ENCODE peak calls at places on chromosomes 5 and 9, in seven cellular contexts. One of them, this sample, is unnamed.

GRCh38 chr5:159805021-159805420 is 111.3 kb upstream of the ADRA1B start:
- DNase-seq in CD8-positive, alpha-beta memory T cell: no peak
- DNase-seq in thyroid gland: no peak
- DNase-seq in heart left ventricle: no peak
- DNase-seq in uterus: no peak
- DNase-seq in fibroblast of lung: peak; percentile 22
- DNase-seq in neuronal stem cell: no peak
- DNase-seq in this sample: no peak

GRCh38 chr5:5229405-5229804 is 89.3 kb downstream of the ADAMTS16 start:
- DNase-seq in CD8-positive, alpha-beta memory T cell: no peak
- DNase-seq in uterus: no peak
- DNase-seq in neuronal stem cell: no peak
- DNase-seq in fibroblast of lung: no peak
- DNase-seq in heart left ventricle: no peak
- DNase-seq in thyroid gland: no peak
- DNase-seq in this sample: no peak

GRCh38 chr9:70411141-70411929 is 3.1 kb downstream of the KLF9 start:
- DNase-seq in CD8-positive, alpha-beta memory T cell: no peak
- DNase-seq in uterus: peak; percentile 60
- DNase-seq in thyroid gland: peak; percentile 75
- DNase-seq in fibroblast of lung: peak; percentile 89
- DNase-seq in heart left ventricle: peak; percentile 76
- DNase-seq in neuronal stem cell: no peak
- DNase-seq in this sample: no peak

GRCh38 chr5:128965011-128965637 is at the start of gene SLC27A6:
- DNase-seq in neuronal stem cell: peak; percentile 48
- DNase-seq in thyroid gland: no peak
- DNase-seq in CD8-positive, alpha-beta memory T cell: no peak
- DNase-seq in uterus: peak; percentile 14
- DNase-seq in fibroblast of lung: peak; percentile 13
- DNase-seq in heart left ventricle: peak; percentile 67
- DNase-seq in this sample: no peak

GRCh38 chr9:573551-574410 is 267.7 kb upstream of the DMRT1 start:
- DNase-seq in fibroblast of lung: no peak
- DNase-seq in CD8-positive, alpha-beta memory T cell: no peak
- DNase-seq in thyroid gland: peak; percentile 75
- DNase-seq in heart left ventricle: no peak
- DNase-seq in uterus: no peak
- DNase-seq in neuronal stem cell: peak; percentile 27
- DNase-seq in this sample: no peak

GRCh38 chr5:12023614-12024241 is 119.5 kb upstream of the CTNND2 start:
- DNase-seq in CD8-positive, alpha-beta memory T cell: no peak
- DNase-seq in thyroid gland: no peak
- DNase-seq in heart left ventricle: no peak
- DNase-seq in neuronal stem cell: peak; percentile 30
- DNase-seq in uterus: no peak
- DNase-seq in fibroblast of lung: peak; percentile 29
- DNase-seq in this sample: no peak

GRCh38 chr5:14675865-14676300 is 11.4 kb downstream of the OTULIN start:
- DNase-seq in uterus: no peak
- DNase-seq in heart left ventricle: no peak
- DNase-seq in neuronal stem cell: no peak
- DNase-seq in fibroblast of lung: peak; percentile 20
- DNase-seq in thyroid gland: no peak
- DNase-seq in CD8-positive, alpha-beta memory T cell: no peak
- DNase-seq in this sample: no peak

GRCh38 chr9:133103183-133103986 is 17.7 kb downstream of the RALGDS start:
- DNase-seq in heart left ventricle: peak; percentile 87
- DNase-seq in uterus: peak; percentile 70
- DNase-seq in CD8-positive, alpha-beta memory T cell: peak; percentile 31
- DNase-seq in thyroid gland: peak; percentile 68
- DNase-seq in fibroblast of lung: peak; percentile 32
- DNase-seq in neuronal stem cell: peak; percentile 62
- DNase-seq in this sample: peak; percentile 80

GRCh38 chr9:137070201-137070905 is at the start of gene SAPCD2:
- DNase-seq in CD8-positive, alpha-beta memory T cell: peak; percentile 80
- DNase-seq in fibroblast of lung: peak; percentile 80
- DNase-seq in thyroid gland: peak; percentile 93
- DNase-seq in heart left ventricle: peak; percentile 94
- DNase-seq in uterus: peak; percentile 66
- DNase-seq in neuronal stem cell: peak; percentile 86
- DNase-seq in this sample: peak; percentile 75

GRCh38 chr9:6467006-6467625 is 54.1 kb downstream of the UHRF2 start:
- DNase-seq in CD8-positive, alpha-beta memory T cell: no peak
- DNase-seq in fibroblast of lung: no peak
- DNase-seq in thyroid gland: no peak
- DNase-seq in uterus: no peak
- DNase-seq in heart left ventricle: no peak
- DNase-seq in neuronal stem cell: no peak
- DNase-seq in this sample: no peak

GRCh38 chr5:28726815-28727214 is 1688.4 kb upstream of the CDH9 start:
- DNase-seq in thyroid gland: no peak
- DNase-seq in heart left ventricle: no peak
- DNase-seq in uterus: no peak
- DNase-seq in CD8-positive, alpha-beta memory T cell: no peak
- DNase-seq in fibroblast of lung: no peak
- DNase-seq in neuronal stem cell: no peak
- DNase-seq in this sample: no peak

GRCh38 chr5:153714732-153715287 is 224.3 kb downstream of the GRIA1 start:
- DNase-seq in thyroid gland: no peak
- DNase-seq in uterus: no peak
- DNase-seq in neuronal stem cell: no peak
- DNase-seq in fibroblast of lung: no peak
- DNase-seq in heart left ventricle: no peak
- DNase-seq in CD8-positive, alpha-beta memory T cell: no peak
- DNase-seq in this sample: no peak

GRCh38 chr5:100691545-100691944 is 156.4 kb downstream of the FAM174A start:
- DNase-seq in neuronal stem cell: no peak
- DNase-seq in heart left ventricle: no peak
- DNase-seq in thyroid gland: no peak
- DNase-seq in uterus: no peak
- DNase-seq in CD8-positive, alpha-beta memory T cell: no peak
- DNase-seq in fibroblast of lung: peak; percentile 55
- DNase-seq in this sample: no peak

GRCh38 chr9:69018688-69019087 is 4.8 kb upstream of the PRKACG start:
- DNase-seq in thyroid gland: no peak
- DNase-seq in uterus: no peak
- DNase-seq in CD8-positive, alpha-beta memory T cell: no peak
- DNase-seq in heart left ventricle: no peak
- DNase-seq in fibroblast of lung: no peak
- DNase-seq in neuronal stem cell: no peak
- DNase-seq in this sample: no peak

GRCh38 chr9:121404906-121405305 is 34.9 kb upstream of the STOM start:
- DNase-seq in neuronal stem cell: no peak
- DNase-seq in uterus: no peak
- DNase-seq in fibroblast of lung: no peak
- DNase-seq in CD8-positive, alpha-beta memory T cell: no peak
- DNase-seq in heart left ventricle: no peak
- DNase-seq in thyroid gland: no peak
- DNase-seq in this sample: no peak

GRCh38 chr5:1939256-1939655 is 56.5 kb upstream of the IRX4 start:
- DNase-seq in fibroblast of lung: no peak
- DNase-seq in CD8-positive, alpha-beta memory T cell: no peak
- DNase-seq in neuronal stem cell: no peak
- DNase-seq in thyroid gland: no peak
- DNase-seq in uterus: no peak
- DNase-seq in heart left ventricle: no peak
- DNase-seq in this sample: no peak

DNA sequence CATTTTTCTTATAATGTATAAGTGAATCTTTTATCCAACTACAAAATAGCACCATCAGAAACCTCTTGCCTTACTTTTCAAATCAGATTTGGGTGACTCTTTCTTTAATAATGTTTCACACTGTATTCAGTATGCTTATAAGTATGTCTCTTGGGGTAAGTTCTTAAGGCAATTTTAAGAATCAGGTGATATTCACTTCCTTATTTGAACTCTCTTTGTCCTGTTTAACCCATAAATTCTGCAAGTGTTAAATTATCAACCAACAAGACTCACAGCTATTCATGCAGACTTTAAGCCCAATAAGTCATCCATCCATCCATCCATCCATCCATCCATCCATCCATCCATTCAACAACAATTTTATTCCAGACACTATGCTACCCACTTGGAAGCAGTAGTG is 142.7 kb upstream of the FBXL17 start:
- DNase-seq in fibroblast of lung: no peak
- DNase-seq in CD8-positive, alpha-beta memory T cell: no peak
- DNase-seq in neuronal stem cell: no peak
- DNase-seq in thyroid gland: no peak
- DNase-seq in heart left ventricle: no peak
- DNase-seq in uterus: no peak
- DNase-seq in this sample: no peak
- H3K4me3 ChIP-seq in fibroblast of lung: no peak overlapping the region
- H3K4me3 ChIP-seq in CD8-positive, alpha-beta memory T cell: no peak overlapping the region
- H3K4me3 ChIP-seq in neuronal stem cell: no peak overlapping the region
- H3K4me3 ChIP-seq in thyroid gland: no peak overlapping the region
- H3K4me3 ChIP-seq in heart left ventricle: no peak overlapping the region
- H3K4me3 ChIP-seq in uterus: no peak overlapping the region
- H3K4me3 ChIP-seq in this sample: no peak overlapping the region

GRCh38 chr9:91045036-91045435 is 243.4 kb downstream of the SYK start:
- DNase-seq in uterus: peak; percentile 11
- DNase-seq in fibroblast of lung: no peak
- DNase-seq in CD8-positive, alpha-beta memory T cell: no peak
- DNase-seq in thyroid gland: peak; percentile 33
- DNase-seq in heart left ventricle: no peak
- DNase-seq in neuronal stem cell: no peak
- DNase-seq in this sample: no peak

GRCh38 chr9:91043786-91044185 is 242.2 kb downstream of the SYK start:
- DNase-seq in uterus: no peak
- DNase-seq in neuronal stem cell: no peak
- DNase-seq in thyroid gland: peak; percentile 25
- DNase-seq in CD8-positive, alpha-beta memory T cell: no peak
- DNase-seq in heart left ventricle: no peak
- DNase-seq in fibroblast of lung: no peak
- DNase-seq in this sample: no peak

GRCh38 chr9:91043041-91043740 is 241.6 kb downstream of the SYK start:
- DNase-seq in heart left ventricle: no peak
- DNase-seq in thyroid gland: no peak
- DNase-seq in uterus: peak; percentile 82
- DNase-seq in CD8-positive, alpha-beta memory T cell: no peak
- DNase-seq in fibroblast of lung: no peak
- DNase-seq in neuronal stem cell: no peak
- DNase-seq in this sample: no peak

GRCh38 chr9:91042541-91042940 is 240.9 kb downstream of the SYK start:
- DNase-seq in thyroid gland: no peak
- DNase-seq in fibroblast of lung: no peak
- DNase-seq in neuronal stem cell: no peak
- DNase-seq in uterus: no peak
- DNase-seq in CD8-positive, alpha-beta memory T cell: no peak
- DNase-seq in heart left ventricle: no peak
- DNase-seq in this sample: no peak

DNA sequence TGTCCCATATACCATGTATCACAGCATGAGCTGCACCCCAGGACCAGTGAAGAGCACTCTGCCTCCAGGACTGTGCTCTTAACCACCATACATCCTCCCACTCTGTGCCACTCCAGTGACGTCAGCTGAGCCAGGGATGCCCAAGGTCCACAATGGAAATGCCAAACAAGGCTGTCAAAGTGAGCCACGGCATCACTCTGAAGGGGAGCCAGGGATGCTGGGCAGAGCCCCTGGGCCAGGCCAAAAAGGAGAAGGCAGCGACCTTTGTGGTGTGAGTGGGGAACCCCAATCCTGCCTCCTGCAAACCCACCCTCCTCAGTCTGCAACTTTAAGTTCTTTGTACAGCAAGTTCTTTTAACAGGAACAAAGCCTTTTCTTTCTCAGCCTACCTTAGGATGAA is 242.7 kb downstream of the SYK start:
- DNase-seq in fibroblast of lung: no peak
- DNase-seq in heart left ventricle: no peak
- DNase-seq in thyroid gland: no peak
- DNase-seq in uterus: peak; percentile 24
- DNase-seq in CD8-positive, alpha-beta memory T cell: no peak
- DNase-seq in neuronal stem cell: no peak
- DNase-seq in this sample: no peak
- H3K27ac ChIP-seq in fibroblast of lung: no peak overlapping the region
- H3K27ac ChIP-seq in heart left ventricle: no peak overlapping the region
- H3K27ac ChIP-seq in thyroid gland: peak overlapping the region; percentile 48
- H3K27ac ChIP-seq in uterus: peak overlapping the region; percentile 91
- H3K27ac ChIP-seq in CD8-positive, alpha-beta memory T cell: no peak overlapping the region
- H3K27ac ChIP-seq in neuronal stem cell: no peak overlapping the region
- H3K27ac ChIP-seq in this sample: no peak overlapping the region

DNA sequence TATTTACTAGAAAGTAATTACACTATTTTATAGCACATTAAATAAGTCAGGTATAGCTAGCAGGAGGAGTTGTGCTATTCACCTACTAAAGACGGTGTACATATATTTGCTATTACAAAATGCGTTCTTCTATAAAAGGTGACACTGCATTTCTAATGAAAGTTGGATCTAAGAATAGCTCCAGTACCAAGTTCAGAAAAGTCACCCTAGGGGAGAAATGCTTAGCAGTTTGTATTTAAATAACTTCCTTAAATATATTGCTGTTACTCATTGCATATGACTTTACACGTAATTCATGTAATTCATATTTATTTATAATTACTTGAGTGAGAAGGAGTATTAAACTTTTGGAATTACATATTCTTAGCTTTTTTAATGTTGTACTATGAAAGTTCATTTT is 7.0 kb upstream of the SUB1 start:
- DNase-seq in thyroid gland: no peak
- DNase-seq in CD8-positive, alpha-beta memory T cell: no peak
- DNase-seq in fibroblast of lung: no peak
- DNase-seq in heart left ventricle: no peak
- DNase-seq in neuronal stem cell: no peak
- DNase-seq in uterus: no peak
- DNase-seq in this sample: no peak
- H3K4me1 ChIP-seq in thyroid gland: no peaks in the 10 kb centered on the region
- H3K4me1 ChIP-seq in CD8-positive, alpha-beta memory T cell: peaks cover 10% of the 10 kb centered on the region
- H3K4me1 ChIP-seq in fibroblast of lung: peaks cover 3% of the 10 kb centered on the region
- H3K4me1 ChIP-seq in heart left ventricle: no peaks in the 10 kb centered on the region
- H3K4me1 ChIP-seq in neuronal stem cell: peaks cover 6% of the 10 kb centered on the region
- H3K4me1 ChIP-seq in uterus: no peaks in the 10 kb centered on the region
- H3K4me1 ChIP-seq in this sample: peaks cover 4% of the 10 kb centered on the region

GRCh38 chr5:141420855-141421488 is at the start of gene PCDHGA11:
- DNase-seq in fibroblast of lung: peak; percentile 75
- DNase-seq in uterus: no peak
- DNase-seq in thyroid gland: peak; percentile 47
- DNase-seq in CD8-positive, alpha-beta memory T cell: no peak
- DNase-seq in heart left ventricle: peak; percentile 64
- DNase-seq in neuronal stem cell: no peak
- DNase-seq in this sample: no peak

GRCh38 chr5:141422742-141423291 is 2.0 kb downstream of the PCDHGA11 start:
- DNase-seq in thyroid gland: no peak
- DNase-seq in heart left ventricle: no peak
- DNase-seq in fibroblast of lung: no peak
- DNase-seq in neuronal stem cell: no peak
- DNase-seq in CD8-positive, alpha-beta memory T cell: no peak
- DNase-seq in uterus: no peak
- DNase-seq in this sample: no peak

GRCh38 chr5:141419074-141419880 is 1.6 kb upstream of the PCDHGA11 start:
- DNase-seq in heart left ventricle: peak; percentile 64
- DNase-seq in fibroblast of lung: no peak
- DNase-seq in CD8-positive, alpha-beta memory T cell: no peak
- DNase-seq in thyroid gland: no peak
- DNase-seq in uterus: no peak
- DNase-seq in neuronal stem cell: no peak
- DNase-seq in this sample: no peak

DNA sequence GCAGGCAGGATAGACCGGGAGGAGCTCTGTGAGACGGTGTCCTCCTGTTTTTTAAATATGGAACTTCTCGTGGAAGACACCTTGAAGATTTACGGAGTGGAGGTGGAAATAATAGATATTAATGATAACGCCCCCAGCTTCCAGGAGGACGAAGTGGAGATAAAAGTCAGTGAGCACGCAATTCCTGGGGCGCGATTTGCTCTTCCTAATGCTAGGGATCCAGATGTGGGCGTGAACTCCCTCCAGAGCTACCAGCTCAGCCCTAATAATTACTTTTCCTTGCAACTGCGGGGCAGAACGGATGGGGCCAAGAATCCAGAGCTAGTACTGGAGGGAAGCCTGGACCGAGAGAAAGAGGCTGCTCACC is 621 bp downstream of the PCDHGA11 start:
- DNase-seq in heart left ventricle: no peak
- DNase-seq in fibroblast of lung: peak; percentile 34
- DNase-seq in CD8-positive, alpha-beta memory T cell: no peak
- DNase-seq in neuronal stem cell: no peak
- DNase-seq in uterus: no peak
- DNase-seq in thyroid gland: no peak
- DNase-seq in this sample: no peak
- H3K4me3 ChIP-seq in heart left ventricle: peak overlapping the region; percentile 44
- H3K4me3 ChIP-seq in fibroblast of lung: peak overlapping the region; percentile 26
- H3K4me3 ChIP-seq in CD8-positive, alpha-beta memory T cell: no peak overlapping the region
- H3K4me3 ChIP-seq in neuronal stem cell: no peak overlapping the region
- H3K4me3 ChIP-seq in uterus: no peak overlapping the region
- H3K4me3 ChIP-seq in thyroid gland: no peak overlapping the region
- H3K4me3 ChIP-seq in this sample: no peak overlapping the region